ENCODE peak calls at places on chromosomes 1 and 21, in six cellular contexts. One of them, this sample, is unnamed.

GRCh38 chr21:28822882-28823335 is 169.8 kb downstream of the LTN1 start:
- DNase-seq in T-cell: no peak
- DNase-seq in activated T-cell treated with anti-CD3 and anti-CD28 coated beads, Interleukin-2, amount 50 U/mL, for 24 hours: no peak
- DNase-seq in activated T-helper 2 cell treated with anti-CD3 and anti-CD28 coated beads, Interferon-gamma antibody, Interleukin-2, Interleukin-4, amounts not matched to agents 10 μg/mL and 5 μg/mL and 100 μg/mL, durations not matched to agents 14 hours and 24 hours and 36 hours: no peak
- DNase-seq in MG63: peak
- DNase-seq in NCI-H524 treated with DMSO at 0.1 percent for 48 hours: no peak
- DNase-seq in this sample: no peak

GRCh38 chr21:15895142-15896106 is 165.6 kb downstream of the USP25 start:
- DNase-seq in T-cell: no peak
- DNase-seq in MG63: no peak
- DNase-seq in activated T-cell treated with anti-CD3 and anti-CD28 coated beads, Interleukin-2, amount 50 U/mL, for 24 hours: no peak
- DNase-seq in activated T-helper 2 cell treated with anti-CD3 and anti-CD28 coated beads, Interferon-gamma antibody, Interleukin-2, Interleukin-4, amounts not matched to agents 10 μg/mL and 5 μg/mL and 100 μg/mL, durations not matched to agents 14 hours and 24 hours and 36 hours: no peak
- DNase-seq in NCI-H524 treated with DMSO at 0.1 percent for 48 hours: no peak
- DNase-seq in this sample: no peak

GRCh38 chr1:183180634-183181056 is 5.4 kb upstream of the LAMC2 start:
- DNase-seq in MG63: peak
- DNase-seq in activated T-cell treated with anti-CD3 and anti-CD28 coated beads, Interleukin-2, amount 50 U/mL, for 24 hours: no peak
- DNase-seq in NCI-H524 treated with DMSO at 0.1 percent for 48 hours: no peak
- DNase-seq in T-cell: no peak
- DNase-seq in activated T-helper 2 cell treated with anti-CD3 and anti-CD28 coated beads, Interferon-gamma antibody, Interleukin-2, Interleukin-4, amounts not matched to agents 10 μg/mL and 5 μg/mL and 100 μg/mL, durations not matched to agents 14 hours and 24 hours and 36 hours: no peak
- DNase-seq in this sample: peak

GRCh38 chr1:211305044-211305443 is 21.6 kb upstream of the TRAF5 start:
- DNase-seq in T-cell: no peak
- DNase-seq in NCI-H524 treated with DMSO at 0.1 percent for 48 hours: no peak
- DNase-seq in MG63: peak
- DNase-seq in activated T-cell treated with anti-CD3 and anti-CD28 coated beads, Interleukin-2, amount 50 U/mL, for 24 hours: no peak
- DNase-seq in activated T-helper 2 cell treated with anti-CD3 and anti-CD28 coated beads, Interferon-gamma antibody, Interleukin-2, Interleukin-4, amounts not matched to agents 10 μg/mL and 5 μg/mL and 100 μg/mL, durations not matched to agents 14 hours and 24 hours and 36 hours: no peak
- DNase-seq in this sample: no peak

GRCh38 chr1:40393173-40393572 is 19.6 kb downstream of the SMAP2 start:
- DNase-seq in MG63: no peak
- DNase-seq in NCI-H524 treated with DMSO at 0.1 percent for 48 hours: no peak
- DNase-seq in T-cell: no peak
- DNase-seq in activated T-cell treated with anti-CD3 and anti-CD28 coated beads, Interleukin-2, amount 50 U/mL, for 24 hours: no peak
- DNase-seq in activated T-helper 2 cell treated with anti-CD3 and anti-CD28 coated beads, Interferon-gamma antibody, Interleukin-2, Interleukin-4, amounts not matched to agents 10 μg/mL and 5 μg/mL and 100 μg/mL, durations not matched to agents 14 hours and 24 hours and 36 hours: no peak
- DNase-seq in this sample: no peak

GRCh38 chr1:77370588-77371306 is 88.9 kb downstream of the AK5 start:
- DNase-seq in NCI-H524 treated with DMSO at 0.1 percent for 48 hours: no peak
- DNase-seq in activated T-helper 2 cell treated with anti-CD3 and anti-CD28 coated beads, Interferon-gamma antibody, Interleukin-2, Interleukin-4, amounts not matched to agents 10 μg/mL and 5 μg/mL and 100 μg/mL, durations not matched to agents 14 hours and 24 hours and 36 hours: no peak
- DNase-seq in T-cell: no peak
- DNase-seq in activated T-cell treated with anti-CD3 and anti-CD28 coated beads, Interleukin-2, amount 50 U/mL, for 24 hours: no peak
- DNase-seq in MG63: peak
- DNase-seq in this sample: peak

GRCh38 chr1:156193488-156194299 is at the start of gene SLC25A44:
- DNase-seq in activated T-helper 2 cell treated with anti-CD3 and anti-CD28 coated beads, Interferon-gamma antibody, Interleukin-2, Interleukin-4, amounts not matched to agents 10 μg/mL and 5 μg/mL and 100 μg/mL, durations not matched to agents 14 hours and 24 hours and 36 hours: peak
- DNase-seq in T-cell: peak
- DNase-seq in activated T-cell treated with anti-CD3 and anti-CD28 coated beads, Interleukin-2, amount 50 U/mL, for 24 hours: peak
- DNase-seq in MG63: peak
- DNase-seq in NCI-H524 treated with DMSO at 0.1 percent for 48 hours: peak
- DNase-seq in this sample: peak

GRCh38 chr1:18556364-18556763 is 74.3 kb upstream of the PAX7 start:
- DNase-seq in activated T-cell treated with anti-CD3 and anti-CD28 coated beads, Interleukin-2, amount 50 U/mL, for 24 hours: no peak
- DNase-seq in NCI-H524 treated with DMSO at 0.1 percent for 48 hours: no peak
- DNase-seq in T-cell: no peak
- DNase-seq in activated T-helper 2 cell treated with anti-CD3 and anti-CD28 coated beads, Interferon-gamma antibody, Interleukin-2, Interleukin-4, amounts not matched to agents 10 μg/mL and 5 μg/mL and 100 μg/mL, durations not matched to agents 14 hours and 24 hours and 36 hours: no peak
- DNase-seq in MG63: no peak
- DNase-seq in this sample: no peak

GRCh38 chr1:39717809-39718208 is 20.9 kb upstream of the PPIE start:
- DNase-seq in activated T-helper 2 cell treated with anti-CD3 and anti-CD28 coated beads, Interferon-gamma antibody, Interleukin-2, Interleukin-4, amounts not matched to agents 10 μg/mL and 5 μg/mL and 100 μg/mL, durations not matched to agents 14 hours and 24 hours and 36 hours: no peak
- DNase-seq in MG63: no peak
- DNase-seq in T-cell: no peak
- DNase-seq in activated T-cell treated with anti-CD3 and anti-CD28 coated beads, Interleukin-2, amount 50 U/mL, for 24 hours: no peak
- DNase-seq in NCI-H524 treated with DMSO at 0.1 percent for 48 hours: no peak
- DNase-seq in this sample: no peak

GRCh38 chr21:18244721-18245486 is at the start of gene CHODL:
- DNase-seq in activated T-cell treated with anti-CD3 and anti-CD28 coated beads, Interleukin-2, amount 50 U/mL, for 24 hours: no peak
- DNase-seq in NCI-H524 treated with DMSO at 0.1 percent for 48 hours: no peak
- DNase-seq in activated T-helper 2 cell treated with anti-CD3 and anti-CD28 coated beads, Interferon-gamma antibody, Interleukin-2, Interleukin-4, amounts not matched to agents 10 μg/mL and 5 μg/mL and 100 μg/mL, durations not matched to agents 14 hours and 24 hours and 36 hours: no peak
- DNase-seq in MG63: peak
- DNase-seq in T-cell: no peak
- DNase-seq in this sample: no peak

GRCh38 chr1:107820797-107821196 is 144.2 kb downstream of the VAV3 start:
- DNase-seq in MG63: no peak
- DNase-seq in T-cell: no peak
- DNase-seq in NCI-H524 treated with DMSO at 0.1 percent for 48 hours: no peak
- DNase-seq in activated T-helper 2 cell treated with anti-CD3 and anti-CD28 coated beads, Interferon-gamma antibody, Interleukin-2, Interleukin-4, amounts not matched to agents 10 μg/mL and 5 μg/mL and 100 μg/mL, durations not matched to agents 14 hours and 24 hours and 36 hours: no peak
- DNase-seq in activated T-cell treated with anti-CD3 and anti-CD28 coated beads, Interleukin-2, amount 50 U/mL, for 24 hours: no peak
- DNase-seq in this sample: no peak

GRCh38 chr1:197763307-197763706 is 12.0 kb downstream of the DENND1B start:
- DNase-seq in activated T-cell treated with anti-CD3 and anti-CD28 coated beads, Interleukin-2, amount 50 U/mL, for 24 hours: no peak
- DNase-seq in activated T-helper 2 cell treated with anti-CD3 and anti-CD28 coated beads, Interferon-gamma antibody, Interleukin-2, Interleukin-4, amounts not matched to agents 10 μg/mL and 5 μg/mL and 100 μg/mL, durations not matched to agents 14 hours and 24 hours and 36 hours: no peak
- DNase-seq in T-cell: no peak
- DNase-seq in MG63: no peak
- DNase-seq in NCI-H524 treated with DMSO at 0.1 percent for 48 hours: no peak
- DNase-seq in this sample: no peak

GRCh38 chr1:15937706-15938168 is 38.2 kb downstream of the ZBTB17 start:
- DNase-seq in T-cell: no peak
- DNase-seq in activated T-helper 2 cell treated with anti-CD3 and anti-CD28 coated beads, Interferon-gamma antibody, Interleukin-2, Interleukin-4, amounts not matched to agents 10 μg/mL and 5 μg/mL and 100 μg/mL, durations not matched to agents 14 hours and 24 hours and 36 hours: no peak
- DNase-seq in NCI-H524 treated with DMSO at 0.1 percent for 48 hours: no peak
- DNase-seq in MG63: peak
- DNase-seq in activated T-cell treated with anti-CD3 and anti-CD28 coated beads, Interleukin-2, amount 50 U/mL, for 24 hours: peak
- DNase-seq in this sample: no peak

GRCh38 chr1:116195077-116195868 is 84.1 kb downstream of the MAB21L3 start:
- DNase-seq in T-cell: no peak
- DNase-seq in NCI-H524 treated with DMSO at 0.1 percent for 48 hours: no peak
- DNase-seq in activated T-helper 2 cell treated with anti-CD3 and anti-CD28 coated beads, Interferon-gamma antibody, Interleukin-2, Interleukin-4, amounts not matched to agents 10 μg/mL and 5 μg/mL and 100 μg/mL, durations not matched to agents 14 hours and 24 hours and 36 hours: no peak
- DNase-seq in activated T-cell treated with anti-CD3 and anti-CD28 coated beads, Interleukin-2, amount 50 U/mL, for 24 hours: no peak
- DNase-seq in MG63: no peak
- DNase-seq in this sample: no peak

GRCh38 chr1:229229137-229229720 is 41.7 kb upstream of the RAB4A start:
- DNase-seq in MG63: no peak
- DNase-seq in activated T-helper 2 cell treated with anti-CD3 and anti-CD28 coated beads, Interferon-gamma antibody, Interleukin-2, Interleukin-4, amounts not matched to agents 10 μg/mL and 5 μg/mL and 100 μg/mL, durations not matched to agents 14 hours and 24 hours and 36 hours: no peak
- DNase-seq in NCI-H524 treated with DMSO at 0.1 percent for 48 hours: no peak
- DNase-seq in activated T-cell treated with anti-CD3 and anti-CD28 coated beads, Interleukin-2, amount 50 U/mL, for 24 hours: no peak
- DNase-seq in T-cell: no peak
- DNase-seq in this sample: no peak

GRCh38 chr1:51936531-51936930 is 54.0 kb downstream of the RAB3B start:
- DNase-seq in MG63: peak
- DNase-seq in T-cell: no peak
- DNase-seq in activated T-cell treated with anti-CD3 and anti-CD28 coated beads, Interleukin-2, amount 50 U/mL, for 24 hours: no peak
- DNase-seq in NCI-H524 treated with DMSO at 0.1 percent for 48 hours: no peak
- DNase-seq in activated T-helper 2 cell treated with anti-CD3 and anti-CD28 coated beads, Interferon-gamma antibody, Interleukin-2, Interleukin-4, amounts not matched to agents 10 μg/mL and 5 μg/mL and 100 μg/mL, durations not matched to agents 14 hours and 24 hours and 36 hours: no peak
- DNase-seq in this sample: no peak

GRCh38 chr1:78892251-78892650 is 114.3 kb downstream of the ADGRL4 start:
- DNase-seq in activated T-helper 2 cell treated with anti-CD3 and anti-CD28 coated beads, Interferon-gamma antibody, Interleukin-2, Interleukin-4, amounts not matched to agents 10 μg/mL and 5 μg/mL and 100 μg/mL, durations not matched to agents 14 hours and 24 hours and 36 hours: no peak
- DNase-seq in MG63: no peak
- DNase-seq in T-cell: no peak
- DNase-seq in activated T-cell treated with anti-CD3 and anti-CD28 coated beads, Interleukin-2, amount 50 U/mL, for 24 hours: no peak
- DNase-seq in NCI-H524 treated with DMSO at 0.1 percent for 48 hours: no peak
- DNase-seq in this sample: no peak

GRCh38 chr21:33402011-33402979 is 918 bp upstream of the IFNGR2 start:
- DNase-seq in MG63: peak
- DNase-seq in activated T-cell treated with anti-CD3 and anti-CD28 coated beads, Interleukin-2, amount 50 U/mL, for 24 hours: peak
- DNase-seq in NCI-H524 treated with DMSO at 0.1 percent for 48 hours: no peak
- DNase-seq in activated T-helper 2 cell treated with anti-CD3 and anti-CD28 coated beads, Interferon-gamma antibody, Interleukin-2, Interleukin-4, amounts not matched to agents 10 μg/mL and 5 μg/mL and 100 μg/mL, durations not matched to agents 14 hours and 24 hours and 36 hours: no peak
- DNase-seq in T-cell: no peak
- DNase-seq in this sample: peak

GRCh38 chr1:235941852-235942624 is 75.3 kb upstream of the LYST start:
- DNase-seq in activated T-helper 2 cell treated with anti-CD3 and anti-CD28 coated beads, Interferon-gamma antibody, Interleukin-2, Interleukin-4, amounts not matched to agents 10 μg/mL and 5 μg/mL and 100 μg/mL, durations not matched to agents 14 hours and 24 hours and 36 hours: no peak
- DNase-seq in activated T-cell treated with anti-CD3 and anti-CD28 coated beads, Interleukin-2, amount 50 U/mL, for 24 hours: peak
- DNase-seq in MG63: no peak
- DNase-seq in NCI-H524 treated with DMSO at 0.1 percent for 48 hours: no peak
- DNase-seq in T-cell: no peak
- DNase-seq in this sample: no peak

GRCh38 chr1:11448375-11449085 is 30.4 kb upstream of the DISP3 start:
- DNase-seq in activated T-cell treated with anti-CD3 and anti-CD28 coated beads, Interleukin-2, amount 50 U/mL, for 24 hours: no peak
- DNase-seq in activated T-helper 2 cell treated with anti-CD3 and anti-CD28 coated beads, Interferon-gamma antibody, Interleukin-2, Interleukin-4, amounts not matched to agents 10 μg/mL and 5 μg/mL and 100 μg/mL, durations not matched to agents 14 hours and 24 hours and 36 hours: no peak
- DNase-seq in MG63: no peak
- DNase-seq in NCI-H524 treated with DMSO at 0.1 percent for 48 hours: peak
- DNase-seq in T-cell: no peak
- DNase-seq in this sample: no peak

GRCh38 chr1:44531785-44532566 is 126.9 kb downstream of the RNF220 start:
- DNase-seq in activated T-helper 2 cell treated with anti-CD3 and anti-CD28 coated beads, Interferon-gamma antibody, Interleukin-2, Interleukin-4, amounts not matched to agents 10 μg/mL and 5 μg/mL and 100 μg/mL, durations not matched to agents 14 hours and 24 hours and 36 hours: no peak
- DNase-seq in T-cell: no peak
- DNase-seq in activated T-cell treated with anti-CD3 and anti-CD28 coated beads, Interleukin-2, amount 50 U/mL, for 24 hours: no peak
- DNase-seq in NCI-H524 treated with DMSO at 0.1 percent for 48 hours: no peak
- DNase-seq in MG63: peak
- DNase-seq in this sample: peak

GRCh38 chr1:54045487-54045886 is 7.5 kb downstream of the TMEM59 start:
- DNase-seq in activated T-cell treated with anti-CD3 and anti-CD28 coated beads, Interleukin-2, amount 50 U/mL, for 24 hours: no peak
- DNase-seq in NCI-H524 treated with DMSO at 0.1 percent for 48 hours: no peak
- DNase-seq in T-cell: no peak
- DNase-seq in MG63: no peak
- DNase-seq in activated T-helper 2 cell treated with anti-CD3 and anti-CD28 coated beads, Interferon-gamma antibody, Interleukin-2, Interleukin-4, amounts not matched to agents 10 μg/mL and 5 μg/mL and 100 μg/mL, durations not matched to agents 14 hours and 24 hours and 36 hours: no peak
- DNase-seq in this sample: no peak

GRCh38 chr1:28104866-28105467 is 16.6 kb upstream of the EYA3 start:
- DNase-seq in activated T-helper 2 cell treated with anti-CD3 and anti-CD28 coated beads, Interferon-gamma antibody, Interleukin-2, Interleukin-4, amounts not matched to agents 10 μg/mL and 5 μg/mL and 100 μg/mL, durations not matched to agents 14 hours and 24 hours and 36 hours: no peak
- DNase-seq in NCI-H524 treated with DMSO at 0.1 percent for 48 hours: no peak
- DNase-seq in T-cell: no peak
- DNase-seq in MG63: peak
- DNase-seq in activated T-cell treated with anti-CD3 and anti-CD28 coated beads, Interleukin-2, amount 50 U/mL, for 24 hours: no peak
- DNase-seq in this sample: no peak

GRCh38 chr1:87399264-87399663 is 70.6 kb downstream of the LMO4 start:
- DNase-seq in MG63: peak
- DNase-seq in activated T-helper 2 cell treated with anti-CD3 and anti-CD28 coated beads, Interferon-gamma antibody, Interleukin-2, Interleukin-4, amounts not matched to agents 10 μg/mL and 5 μg/mL and 100 μg/mL, durations not matched to agents 14 hours and 24 hours and 36 hours: no peak
- DNase-seq in NCI-H524 treated with DMSO at 0.1 percent for 48 hours: no peak
- DNase-seq in T-cell: no peak
- DNase-seq in activated T-cell treated with anti-CD3 and anti-CD28 coated beads, Interleukin-2, amount 50 U/mL, for 24 hours: no peak
- DNase-seq in this sample: no peak

GRCh38 chr1:226723640-226724532 is 15.2 kb downstream of the ITPKB start:
- DNase-seq in MG63: peak
- DNase-seq in activated T-cell treated with anti-CD3 and anti-CD28 coated beads, Interleukin-2, amount 50 U/mL, for 24 hours: no peak
- DNase-seq in NCI-H524 treated with DMSO at 0.1 percent for 48 hours: peak
- DNase-seq in activated T-helper 2 cell treated with anti-CD3 and anti-CD28 coated beads, Interferon-gamma antibody, Interleukin-2, Interleukin-4, amounts not matched to agents 10 μg/mL and 5 μg/mL and 100 μg/mL, durations not matched to agents 14 hours and 24 hours and 36 hours: no peak
- DNase-seq in T-cell: no peak
- DNase-seq in this sample: no peak

GRCh38 chr1:204318324-204318723 is 41.4 kb downstream of the PLEKHA6 start:
- DNase-seq in NCI-H524 treated with DMSO at 0.1 percent for 48 hours: no peak
- DNase-seq in T-cell: no peak
- DNase-seq in activated T-helper 2 cell treated with anti-CD3 and anti-CD28 coated beads, Interferon-gamma antibody, Interleukin-2, Interleukin-4, amounts not matched to agents 10 μg/mL and 5 μg/mL and 100 μg/mL, durations not matched to agents 14 hours and 24 hours and 36 hours: no peak
- DNase-seq in activated T-cell treated with anti-CD3 and anti-CD28 coated beads, Interleukin-2, amount 50 U/mL, for 24 hours: no peak
- DNase-seq in MG63: no peak
- DNase-seq in this sample: no peak

GRCh38 chr1:5724847-5725246 is 267.4 kb downstream of the NPHP4 start:
- DNase-seq in activated T-helper 2 cell treated with anti-CD3 and anti-CD28 coated beads, Interferon-gamma antibody, Interleukin-2, Interleukin-4, amounts not matched to agents 10 μg/mL and 5 μg/mL and 100 μg/mL, durations not matched to agents 14 hours and 24 hours and 36 hours: no peak
- DNase-seq in NCI-H524 treated with DMSO at 0.1 percent for 48 hours: no peak
- DNase-seq in MG63: no peak
- DNase-seq in T-cell: no peak
- DNase-seq in activated T-cell treated with anti-CD3 and anti-CD28 coated beads, Interleukin-2, amount 50 U/mL, for 24 hours: no peak
- DNase-seq in this sample: no peak